ENCODE peak calls at places on chromosomes 13 and 19, in five cellular contexts. One of them, this sample, is unnamed.

GRCh38 chr19:55536951-55537740 is at the start of gene SBK2:
- DNase-seq in SK-N-SH: peak; percentile 95
- DNase-seq in H1: peak; percentile 62
- DNase-seq in K562: peak; percentile 62
- DNase-seq in HCT116: no peak
- DNase-seq in this sample: no peak

GRCh38 chr19:39506944-39507714 is 7.8 kb upstream of the SELENOV start:
- DNase-seq in SK-N-SH: peak; percentile 96
- DNase-seq in HCT116: no peak
- DNase-seq in H1: peak; percentile 47
- DNase-seq in K562: peak; percentile 92
- DNase-seq in this sample: no peak

GRCh38 chr19:31675187-31675913 is 326.1 kb upstream of the TSHZ3 start:
- DNase-seq in H1: no peak
- DNase-seq in HCT116: no peak
- DNase-seq in K562: no peak
- DNase-seq in SK-N-SH: no peak
- DNase-seq in this sample: no peak

GRCh38 chr19:29271911-29272310 is 59.0 kb upstream of the UQCRFS1 start:
- DNase-seq in HCT116: no peak
- DNase-seq in H1: no peak
- DNase-seq in K562: no peak
- DNase-seq in SK-N-SH: no peak
- DNase-seq in this sample: no peak

GRCh38 chr19:6070179-6071102 is 39.9 kb downstream of the RFX2 start:
- DNase-seq in SK-N-SH: no peak
- DNase-seq in H1: no peak
- DNase-seq in HCT116: no peak
- DNase-seq in K562: no peak
- DNase-seq in this sample: no peak

GRCh38 chr13:100510208-100510997 is 78.2 kb downstream of the GGACT start:
- DNase-seq in K562: no peak
- DNase-seq in SK-N-SH: peak; percentile 77
- DNase-seq in HCT116: no peak
- DNase-seq in H1: no peak
- DNase-seq in this sample: no peak

GRCh38 chr19:8423821-8424223 is 10.7 kb downstream of the MARCHF2 start:
- DNase-seq in SK-N-SH: peak; percentile 66
- DNase-seq in HCT116: peak; percentile 85
- DNase-seq in H1: no peak
- DNase-seq in K562: peak; percentile 78
- DNase-seq in this sample: peak; percentile 55

GRCh38 chr13:34730966-34731365 is 211.1 kb upstream of the NBEA start:
- DNase-seq in HCT116: no peak
- DNase-seq in K562: no peak
- DNase-seq in H1: no peak
- DNase-seq in SK-N-SH: no peak
- DNase-seq in this sample: no peak

GRCh38 chr13:66559093-66559492 is 671.0 kb downstream of the PCDH9 start:
- DNase-seq in SK-N-SH: no peak
- DNase-seq in H1: no peak
- DNase-seq in HCT116: no peak
- DNase-seq in K562: no peak
- DNase-seq in this sample: no peak

GRCh38 chr19:40512473-40513344 is 45.9 kb downstream of the SPTBN4 start:
- DNase-seq in H1: no peak
- DNase-seq in K562: no peak
- DNase-seq in HCT116: no peak
- DNase-seq in SK-N-SH: peak; percentile 66
- DNase-seq in this sample: no peak

GRCh38 chr19:41934849-41935374 is 6.7 kb upstream of the ERFL start:
- DNase-seq in K562: peak; percentile 74
- DNase-seq in HCT116: peak; percentile 43
- DNase-seq in SK-N-SH: peak; percentile 93
- DNase-seq in H1: peak; percentile 62
- DNase-seq in this sample: peak; percentile 71

DNA sequence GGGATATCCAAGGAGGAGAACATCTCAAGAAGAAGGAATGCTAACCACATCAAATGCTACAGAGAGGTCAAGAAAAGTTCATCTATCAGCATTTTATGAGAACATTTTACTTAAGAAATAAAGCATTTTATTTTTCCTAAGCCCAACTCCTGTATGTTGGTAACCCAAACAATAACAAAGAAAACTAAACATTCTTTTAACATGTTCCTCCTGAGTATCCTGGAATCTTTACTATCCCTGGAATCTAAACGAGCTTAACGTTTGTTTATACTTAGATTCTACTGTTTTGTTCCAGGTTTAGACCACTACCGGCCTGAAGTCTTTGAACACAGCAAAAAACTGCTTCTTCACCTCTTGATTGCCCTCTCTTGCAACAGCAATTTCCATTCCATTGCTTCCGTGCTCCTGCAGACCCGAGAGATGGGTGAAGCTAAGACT is 89.7 kb downstream of the ZAR1L start:
- DNase-seq in SK-N-SH: no peak
- DNase-seq in H1: no peak
- DNase-seq in K562: no peak
- DNase-seq in HCT116: no peak
- DNase-seq in this sample: no peak
- TF ChIP-seq JUND in SK-N-SH: no peak
- TF ChIP-seq JUND in H1: no peak
- TF ChIP-seq JUND in K562: no peak
- TF ChIP-seq JUND in HCT116: no peak
- TF ChIP-seq JUND in this sample: no peak

GRCh38 chr13:46339035-46339666 is 47.9 kb downstream of the RUBCNL start:
- DNase-seq in H1: no peak
- DNase-seq in HCT116: no peak
- DNase-seq in SK-N-SH: no peak
- DNase-seq in K562: no peak
- DNase-seq in this sample: no peak
- TF ChIP-seq JUND in H1: no peak
- TF ChIP-seq JUND in HCT116: no peak
- TF ChIP-seq JUND in SK-N-SH: peak; percentile 8
- TF ChIP-seq JUND in K562: no peak
- TF ChIP-seq JUND in this sample: no peak

GRCh38 chr13:29937836-29938235 is 87.4 kb upstream of the UBL3 start:
- DNase-seq in H1: no peak
- DNase-seq in K562: no peak
- DNase-seq in HCT116: no peak
- DNase-seq in SK-N-SH: no peak
- DNase-seq in this sample: peak; percentile 19
- TF ChIP-seq JUND in H1: no peak
- TF ChIP-seq JUND in K562: no peak
- TF ChIP-seq JUND in HCT116: no peak
- TF ChIP-seq JUND in SK-N-SH: no peak
- TF ChIP-seq JUND in this sample: no peak

DNA sequence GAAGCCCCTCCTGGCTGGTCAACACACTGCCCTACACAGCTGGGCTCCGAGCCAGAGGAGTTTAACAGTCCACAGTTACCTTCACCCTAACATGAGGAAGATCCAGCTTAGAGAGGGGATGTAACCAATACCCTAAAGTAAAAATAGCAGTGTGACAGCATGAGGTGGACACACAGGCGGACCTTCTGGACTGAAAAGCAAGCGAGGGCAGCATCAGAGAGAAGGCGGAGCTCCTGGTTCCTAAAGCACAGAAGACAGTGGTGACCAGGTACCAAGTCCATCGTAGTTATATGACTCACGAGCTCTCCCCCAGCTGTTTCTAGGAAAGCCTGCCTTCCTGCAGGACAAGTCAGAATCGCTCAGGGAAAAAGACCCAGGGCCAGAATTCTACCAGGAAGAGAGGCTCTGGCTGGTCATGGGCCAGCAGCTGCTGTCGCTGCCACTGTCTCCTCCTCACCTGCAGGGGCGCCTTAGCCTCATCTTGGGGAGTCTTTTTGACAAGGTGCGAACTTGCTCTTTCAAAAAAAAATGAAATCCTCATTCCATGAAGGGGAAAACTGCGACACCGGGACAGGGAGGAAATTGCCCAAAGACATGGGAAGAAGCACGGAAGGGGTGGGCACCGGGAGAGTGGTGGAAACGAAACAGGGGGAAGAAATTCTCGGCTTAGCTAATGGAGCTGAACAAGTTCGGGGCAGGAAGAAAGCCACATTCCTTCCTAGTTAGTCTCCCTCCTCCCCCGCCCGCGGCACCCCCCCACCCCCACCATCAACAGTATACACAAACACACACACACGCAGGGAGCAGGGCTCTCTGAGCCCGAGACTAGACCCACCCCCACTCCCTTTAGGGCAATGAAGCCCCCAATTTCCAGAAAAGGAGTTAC is 1.7 kb downstream of the ELL start:
- DNase-seq in SK-N-SH: peak; percentile 62
- DNase-seq in K562: no peak
- DNase-seq in HCT116: peak; percentile 62
- DNase-seq in H1: no peak
- DNase-seq in this sample: no peak
- TF ChIP-seq JUND in SK-N-SH: no peak
- TF ChIP-seq JUND in K562: no peak
- TF ChIP-seq JUND in HCT116: no peak
- TF ChIP-seq JUND in H1: no peak
- TF ChIP-seq JUND in this sample: no peak

GRCh38 chr13:49678172-49678914 is 12.9 kb downstream of the EBPL start:
- DNase-seq in K562: no peak
- DNase-seq in HCT116: no peak
- DNase-seq in H1: no peak
- DNase-seq in SK-N-SH: no peak
- DNase-seq in this sample: no peak

GRCh38 chr13:49676581-49677298 is 14.5 kb downstream of the EBPL start:
- DNase-seq in HCT116: no peak
- DNase-seq in K562: no peak
- DNase-seq in SK-N-SH: no peak
- DNase-seq in H1: no peak
- DNase-seq in this sample: no peak

GRCh38 chr13:49683489-49683888 is 7.8 kb downstream of the EBPL start:
- DNase-seq in H1: no peak
- DNase-seq in HCT116: no peak
- DNase-seq in K562: no peak
- DNase-seq in SK-N-SH: no peak
- DNase-seq in this sample: no peak

GRCh38 chr13:49681837-49682236 is 9.4 kb downstream of the EBPL start:
- DNase-seq in SK-N-SH: no peak
- DNase-seq in H1: no peak
- DNase-seq in K562: no peak
- DNase-seq in HCT116: no peak
- DNase-seq in this sample: no peak

DNA sequence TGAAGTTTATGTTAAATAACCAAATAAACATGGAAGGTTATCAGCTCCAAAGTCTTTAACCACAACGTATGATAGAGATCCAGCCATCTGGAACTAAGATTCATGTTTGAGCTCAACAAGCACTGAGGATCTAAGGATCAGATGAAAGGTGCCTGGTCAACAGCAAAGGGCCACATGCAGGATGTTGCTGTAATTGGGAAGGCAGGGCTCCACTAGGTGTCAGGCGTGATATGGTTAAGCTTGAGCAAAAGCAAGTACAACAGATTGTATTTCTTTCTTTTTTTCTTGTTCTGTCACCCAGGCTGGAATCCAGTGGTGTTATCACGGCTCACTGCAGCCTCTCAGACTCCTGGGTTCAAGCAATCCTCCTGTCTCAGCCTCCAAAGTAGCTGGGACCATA is 12.0 kb downstream of the EBPL start:
- DNase-seq in H1: no peak
- DNase-seq in SK-N-SH: no peak
- DNase-seq in K562: no peak
- DNase-seq in HCT116: no peak
- DNase-seq in this sample: no peak
- TF ChIP-seq JUND in H1: no peak
- TF ChIP-seq JUND in SK-N-SH: no peak
- TF ChIP-seq JUND in K562: no peak
- TF ChIP-seq JUND in HCT116: no peak
- TF ChIP-seq JUND in this sample: no peak

DNA sequence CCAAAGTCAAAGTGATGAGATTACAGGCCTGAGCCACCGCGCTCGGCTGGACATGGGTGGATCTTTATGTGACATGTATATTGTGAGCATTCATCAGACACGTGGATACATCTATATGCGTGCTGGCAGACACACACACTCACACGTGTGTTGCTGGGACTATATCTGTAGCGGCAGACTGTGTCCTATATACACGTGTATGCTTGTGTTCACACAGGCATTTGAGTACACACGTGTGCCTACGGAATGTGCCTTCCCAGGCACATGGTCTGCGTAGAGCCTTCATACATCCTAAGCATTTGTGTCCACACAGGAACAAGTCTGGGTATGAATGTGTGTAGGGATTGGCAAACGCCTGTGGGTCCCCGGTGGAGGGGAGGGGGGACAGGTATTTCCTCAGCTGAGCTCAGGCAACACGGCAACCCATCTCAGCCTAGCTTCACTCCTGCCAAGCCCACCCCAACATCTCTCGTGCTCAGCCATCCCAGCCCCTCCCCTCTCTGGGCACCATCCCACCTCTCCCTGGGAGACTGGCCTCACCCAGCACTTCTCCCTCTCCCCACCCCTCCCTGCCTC is 2.6 kb downstream of the UNC13A start:
- DNase-seq in K562: no peak
- DNase-seq in SK-N-SH: no peak
- DNase-seq in HCT116: no peak
- DNase-seq in H1: no peak
- DNase-seq in this sample: no peak
- TF ChIP-seq JUND in K562: no peak
- TF ChIP-seq JUND in SK-N-SH: no peak
- TF ChIP-seq JUND in HCT116: no peak
- TF ChIP-seq JUND in H1: no peak
- TF ChIP-seq JUND in this sample: no peak

DNA sequence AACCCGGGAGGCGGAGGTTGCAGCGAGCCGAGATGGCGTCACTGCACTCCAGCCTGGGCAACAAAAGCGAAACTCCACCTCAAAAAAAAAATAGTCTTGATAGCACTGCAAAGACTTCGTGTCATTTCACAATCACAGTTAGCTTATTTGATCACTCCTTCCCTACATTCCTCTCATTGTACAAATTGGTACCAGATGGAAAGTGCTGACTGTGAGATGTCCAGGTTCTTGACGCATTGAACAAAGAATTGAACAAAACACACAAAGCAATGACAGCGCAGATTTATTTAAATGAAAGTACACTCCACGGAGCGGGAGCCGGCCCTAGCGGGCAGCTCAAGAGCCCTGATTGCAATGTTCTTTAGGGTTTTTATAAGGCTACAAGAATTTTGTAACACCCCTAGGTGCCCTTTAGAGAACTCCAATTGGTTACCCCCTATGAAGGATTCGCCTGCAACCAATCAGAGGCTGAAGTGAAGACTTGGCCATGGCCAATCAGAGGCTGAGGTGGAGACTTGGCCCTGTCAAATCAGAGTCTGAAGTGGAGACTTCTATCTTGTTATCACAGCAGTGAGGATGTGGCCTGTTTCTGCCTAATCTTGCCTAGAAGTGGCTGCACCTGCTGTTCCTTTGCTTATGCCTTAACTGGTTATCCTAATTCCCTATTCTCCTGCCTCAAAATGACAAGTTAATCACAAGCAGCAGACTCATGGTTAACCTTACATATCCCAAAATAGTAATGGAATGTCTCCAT is 16.7 kb downstream of the ZNF556 start:
- DNase-seq in K562: no peak
- DNase-seq in H1: no peak
- DNase-seq in HCT116: no peak
- DNase-seq in SK-N-SH: no peak
- DNase-seq in this sample: no peak
- TF ChIP-seq JUND in K562: no peak
- TF ChIP-seq JUND in H1: no peak
- TF ChIP-seq JUND in HCT116: no peak
- TF ChIP-seq JUND in SK-N-SH: no peak
- TF ChIP-seq JUND in this sample: no peak

GRCh38 chr13:72698164-72698563 is 29.3 kb downstream of the MZT1 start:
- DNase-seq in K562: no peak
- DNase-seq in HCT116: no peak
- DNase-seq in H1: no peak
- DNase-seq in SK-N-SH: no peak
- DNase-seq in this sample: no peak
- TF ChIP-seq JUND in K562: no peak
- TF ChIP-seq JUND in HCT116: no peak
- TF ChIP-seq JUND in H1: no peak
- TF ChIP-seq JUND in SK-N-SH: no peak
- TF ChIP-seq JUND in this sample: no peak